ENCODE peak calls at places on chromosome 16, in seven cellular contexts. B is Peyer's patch, Y is GM23248, D is IMR-90, O is endodermal cell, K is ovary, F is right cardiac atrium. V is an unnamed sample.
A peak's percentile ranks its signal among the peaks of the same experiment; 100 is the strongest.

GRCh38 chr16:4263504-4264436 is 9.1 kb downstream of the TFAP4 start:
- DNase-seq in B (peak; percentile 76), Y (peak; percentile 89), D (peak; percentile 86), O (peak; percentile 95), K (peak; percentile 98), F (peak; percentile 94), V (no peak)

GRCh38 chr16:30956601-30957455 is 726 bp upstream of the SETD1A start:
- DNase-seq in B (peak; percentile 90), Y (peak; percentile 95), D (peak; percentile 81), O (peak; percentile 94), K (peak; percentile 82), F (peak; percentile 95), V (peak; percentile 78)

GRCh38 chr16:16137110-16137509 is 86.2 kb downstream of the ABCC6 start:
- DNase-seq in B (no peak), Y (peak; percentile 13), D (no peak), O (no peak), K (no peak), F (no peak), V (no peak)

GRCh38 chr16:10988164-10988803 is 43.9 kb downstream of the CLEC16A start:
- DNase-seq in B (no peak), Y (peak; percentile 27), D (no peak), O (peak; percentile 76), K (no peak), F (no peak), V (no peak)

GRCh38 chr16:8756755-8757154 is 40.7 kb downstream of the TMEM186 start:
- DNase-seq in B (no peak), Y (no peak), D (no peak), O (peak; percentile 39), K (no peak), F (no peak), V (no peak)

GRCh38 chr16:29230671-29231091 is 175.8 kb downstream of the NPIPB11 start:
- DNase-seq in B (no peak), Y (peak; percentile 62), D (peak; percentile 58), O (peak; percentile 80), K (peak; percentile 50), F (peak; percentile 74), V (no peak)

GRCh38 chr16:4140652-4141051 is 24.4 kb upstream of the ADCY9 start:
- DNase-seq in B (no peak), Y (no peak), D (peak; percentile 63), O (no peak), K (no peak), F (no peak), V (no peak)

GRCh38 chr16:61791465-61791864 is 244.8 kb downstream of the CDH8 start:
- DNase-seq in B (no peak), Y (peak; percentile 8), D (no peak), O (no peak), K (no peak), F (no peak), V (no peak)

GRCh38 chr16:31354394-31355291 is at the start of gene ITGAX:
- DNase-seq in B (no peak), Y (peak; percentile 46), D (peak; percentile 20), O (peak; percentile 65), K (no peak), F (no peak), V (no peak)

GRCh38 chr16:49484454-49484853 is 110.8 kb downstream of the C16orf78 start:
- DNase-seq in B (peak; percentile 61), Y (peak; percentile 36), D (no peak), O (peak; percentile 89), K (peak; percentile 85), F (peak; percentile 92), V (no peak)

GRCh38 chr16:65071371-65072311 is 50.2 kb downstream of the CDH11 start:
- DNase-seq in B (no peak), Y (peak; percentile 78), D (peak; percentile 64), O (no peak), K (peak; percentile 55), F (peak; percentile 58), V (no peak)

GRCh38 chr16:68287276-68288251 is 23.2 kb downstream of the SLC7A6OS start:
- DNase-seq in B (no peak), Y (peak; percentile 98), D (peak; percentile 86), O (no peak), K (no peak), F (peak; percentile 90), V (peak; percentile 32)

GRCh38 chr16:83138512-83138911 is 511.7 kb downstream of the CDH13 start:
- DNase-seq in B (no peak), Y (no peak), D (no peak), O (no peak), K (no peak), F (no peak), V (no peak)

GRCh38 chr16:65120811-65121721 is 797 bp downstream of the CDH11 start:
- DNase-seq in B (no peak), Y (peak; percentile 56), D (peak; percentile 37), O (peak; percentile 80), K (peak; percentile 42), F (peak; percentile 73), V (no peak)

GRCh38 chr16:1874854-1875253 is 2.9 kb upstream of the MEIOB start:
- DNase-seq in B (no peak), Y (no peak), D (no peak), O (no peak), K (no peak), F (no peak), V (no peak)

DNA sequence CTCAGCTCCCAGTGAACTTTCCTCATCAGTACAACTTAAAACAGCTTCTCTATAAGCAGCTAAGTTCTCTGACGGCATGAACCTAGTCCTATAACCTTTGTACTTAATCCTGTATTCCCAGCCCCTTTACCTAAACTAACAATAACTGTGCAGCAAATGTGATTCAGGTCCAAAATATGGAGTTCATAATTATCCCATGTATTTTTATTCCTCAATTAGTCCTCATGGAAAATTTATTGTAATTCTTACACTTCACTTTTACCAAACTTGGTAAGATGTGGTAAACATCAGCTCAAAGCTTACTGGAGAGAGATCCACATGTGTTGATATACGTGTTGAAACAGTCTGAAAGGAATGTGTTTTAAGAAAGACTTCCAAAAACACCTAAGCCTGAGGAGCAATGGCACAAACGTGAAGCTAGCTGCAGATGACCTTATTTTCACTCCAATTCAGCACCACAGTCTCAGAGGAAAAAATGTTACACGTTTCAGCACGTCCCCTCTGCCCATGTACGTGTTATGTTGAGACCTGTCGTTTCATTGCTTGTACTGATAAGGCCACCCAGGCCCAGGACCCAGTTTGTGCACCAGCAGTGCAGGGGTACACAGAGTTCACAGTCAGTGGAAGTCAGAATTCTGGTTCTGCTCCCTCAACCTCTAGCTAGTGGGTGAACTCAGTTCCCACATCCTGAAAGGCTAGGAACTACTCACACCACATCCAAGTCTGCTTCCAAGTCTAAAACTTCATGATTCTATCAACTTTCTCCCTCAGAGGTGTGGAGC is 7.1 kb downstream of the USP31 start:
- DNase-seq in B (no peak), Y (no peak), D (no peak), O (no peak), K (no peak), F (no peak), V (no peak)
- H3K4me1 ChIP-seq in B (peaks cover 9% of the 10 kb centered on the region), Y (peaks cover 13% of the 10 kb centered on the region), D (peaks cover 5% of the 10 kb centered on the region), O (peaks cover 20% of the 10 kb centered on the region), K (peaks cover 4% of the 10 kb centered on the region), F (peaks cover 13% of the 10 kb centered on the region), V (no peaks in the 10 kb centered on the region)

GRCh38 chr16:84999200-84999599 is 12.1 kb downstream of the ZDHHC7 start:
- DNase-seq in B (no peak), Y (peak; percentile 57), D (peak; percentile 56), O (no peak), K (no peak), F (no peak), V (no peak)

GRCh38 chr16:84993926-84994325 is 17.4 kb downstream of the ZDHHC7 start:
- DNase-seq in B (no peak), Y (no peak), D (no peak), O (no peak), K (no peak), F (no peak), V (no peak)

GRCh38 chr16:84995666-84996065 is 15.7 kb downstream of the ZDHHC7 start:
- DNase-seq in B (no peak), Y (no peak), D (no peak), O (no peak), K (no peak), F (no peak), V (no peak)

GRCh38 chr16:84999857-85000480 is 11.4 kb downstream of the ZDHHC7 start:
- DNase-seq in B (no peak), Y (no peak), D (no peak), O (no peak), K (no peak), F (no peak), V (no peak)

GRCh38 chr16:84996365-84996764 is 15.0 kb downstream of the ZDHHC7 start:
- DNase-seq in B (no peak), Y (no peak), D (no peak), O (no peak), K (no peak), F (no peak), V (no peak)
- H3K4me1 ChIP-seq in B (peaks cover 63% of the 10 kb centered on the region), Y (peaks cover 48% of the 10 kb centered on the region), D (peaks cover 47% of the 10 kb centered on the region), O (peaks cover 9% of the 10 kb centered on the region), K (peaks cover 20% of the 10 kb centered on the region), F (peaks cover 4% of the 10 kb centered on the region), V (peaks cover 4% of the 10 kb centered on the region)

GRCh38 chr16:57481421-57481820 is 4.9 kb downstream of the DOK4 start:
- DNase-seq in B (no peak), Y (no peak), D (no peak), O (peak; percentile 27), K (no peak), F (peak; percentile 25), V (no peak)

GRCh38 chr16:57479043-57479421 is 7.3 kb downstream of the DOK4 start:
- DNase-seq in B (no peak), Y (peak; percentile 35), D (no peak), O (peak; percentile 53), K (no peak), F (peak; percentile 74), V (no peak)

GRCh38 chr16:57479422-57480126 is 6.7 kb downstream of the DOK4 start:
- DNase-seq in B (peak; percentile 83), Y (peak; percentile 59), D (peak; percentile 54), O (peak; percentile 88), K (peak; percentile 52), F (peak; percentile 81), V (no peak)

GRCh38 chr16:57480754-57481230 is 5.5 kb downstream of the DOK4 start:
- DNase-seq in B (no peak), Y (no peak), D (no peak), O (no peak), K (no peak), F (peak; percentile 59), V (no peak)

GRCh38 chr16:57480127-57480753 is 6.1 kb downstream of the DOK4 start:
- DNase-seq in B (peak; percentile 93), Y (peak; percentile 74), D (peak; percentile 13), O (peak; percentile 62), K (peak; percentile 55), F (peak; percentile 91), V (no peak)
- H3K4me1 ChIP-seq in B (peaks cover 63% of the 10 kb centered on the region), Y (peaks cover 21% of the 10 kb centered on the region), D (peaks cover 12% of the 10 kb centered on the region), O (peaks cover 6% of the 10 kb centered on the region), K (peaks cover 20% of the 10 kb centered on the region), F (peaks cover 22% of the 10 kb centered on the region), V (peaks cover 10% of the 10 kb centered on the region)

GRCh38 chr16:81499576-81500380 is 55.2 kb downstream of the CMIP start:
- DNase-seq in B (no peak), Y (no peak), D (no peak), O (no peak), K (no peak), F (peak; percentile 41), V (no peak)

GRCh38 chr16:81496742-81497141 is 52.1 kb downstream of the CMIP start:
- DNase-seq in B (no peak), Y (no peak), D (no peak), O (no peak), K (no peak), F (peak; percentile 23), V (no peak)

GRCh38 chr16:81500833-81501521 is 56.4 kb downstream of the CMIP start:
- DNase-seq in B (no peak), Y (no peak), D (peak; percentile 81), O (no peak), K (no peak), F (peak; percentile 65), V (no peak)

GRCh38 chr16:81497690-81498089 is 53.1 kb downstream of the CMIP start:
- DNase-seq in B (no peak), Y (no peak), D (no peak), O (no peak), K (no peak), F (peak; percentile 60), V (no peak)

GRCh38 chr16:81498351-81498750 is 53.7 kb downstream of the CMIP start:
- DNase-seq in B (no peak), Y (no peak), D (no peak), O (no peak), K (no peak), F (peak; percentile 38), V (no peak)
- H3K4me1 ChIP-seq in B (peaks cover 65% of the 10 kb centered on the region), Y (peaks cover 17% of the 10 kb centered on the region), D (peaks cover 16% of the 10 kb centered on the region), O (no peaks in the 10 kb centered on the region), K (no peaks in the 10 kb centered on the region), F (peaks cover 10% of the 10 kb centered on the region), V (peaks cover 4% of the 10 kb centered on the region)